ENCODE peak calls at places on chromosomes 16 and 17, in seven cellular contexts. S, X, E, J, M, O and D are unnamed samples.

GRCh38 chr17:34154916-34155730 is 100.0 kb upstream of the CCL2 start:
- DNase-seq in S (no peak), X (no peak), E (no peak), J (peak; percentile 12), M (no peak), O (no peak), D (no peak)

GRCh38 chr16:85604145-85604705 is 8.9 kb upstream of the GSE1 start:
- DNase-seq in S (no peak), X (no peak), E (no peak), J (no peak), M (no peak), O (no peak), D (no peak)

GRCh38 chr16:189604-190186 is 9.4 kb downstream of the HBQ1 start:
- DNase-seq in S (no peak), X (no peak), E (no peak), J (no peak), M (no peak), O (no peak), D (no peak)

GRCh38 chr17:52149626-52150025 is 8.9 kb downstream of the CA10 start:
- DNase-seq in S (no peak), X (no peak), E (no peak), J (no peak), M (no peak), O (no peak), D (peak; percentile 66)

GRCh38 chr16:85141491-85142128 is 29.3 kb upstream of the CIBAR2 start:
- DNase-seq in S (no peak), X (no peak), E (no peak), J (no peak), M (no peak), O (no peak), D (no peak)

GRCh38 chr16:1082266-1082951 is 9.9 kb downstream of the SSTR5 start:
- DNase-seq in S (no peak), X (no peak), E (no peak), J (no peak), M (no peak), O (peak; percentile 15), D (no peak)

GRCh38 chr17:12659500-12659899 is 6.2 kb upstream of the MYOCD start:
- DNase-seq in S (no peak), X (no peak), E (no peak), J (no peak), M (no peak), O (peak; percentile 54), D (no peak)

GRCh38 chr17:48162946-48163506 is 55.5 kb downstream of the SNX11 start:
- DNase-seq in S (no peak), X (no peak), E (no peak), J (no peak), M (no peak), O (peak; percentile 68), D (no peak)

GRCh38 chr16:58000706-58001676 is at the start of gene USB1:
- DNase-seq in S (peak; percentile 97), X (peak; percentile 86), E (peak; percentile 84), J (peak; percentile 85), M (peak; percentile 90), O (peak; percentile 89), D (peak; percentile 70)